ENCODE peak calls at places on chromosomes 1 and 21, in eight cellular contexts. U is lung; Z is lower lobe of right lung; K is effector memory CD4-positive, alpha-beta T cell; T is HCT116; J is CD8-positive, alpha-beta T cell; D is endodermal cell; Q is tibial artery. H is an unnamed sample.
A peak's percentile ranks its signal among the peaks of the same experiment; 100 is the strongest.

GRCh38 chr1:16172964-16173446 is 17.1 kb upstream of the EPHA2 start:
- DNase-seq in U (no peak), Z (no peak), K (no peak), T (peak; percentile 91), J (no peak), D (no peak), Q (no peak), H (no peak)

GRCh38 chr1:152035406-152036315 is 1.1 kb downstream of the S100A11 start:
- DNase-seq in U (no peak), Z (no peak), K (no peak), T (no peak), J (no peak), D (peak; percentile 64), Q (no peak), H (no peak)

GRCh38 chr1:2248854-2249558 is 20.9 kb downstream of the SKI start:
- DNase-seq in U (no peak), Z (peak; percentile 44), K (no peak), T (no peak), J (no peak), D (no peak), Q (no peak), H (no peak)

GRCh38 chr1:169325117-169325516 is 42.5 kb downstream of the NME7 start:
- DNase-seq in U (no peak), Z (no peak), K (no peak), T (no peak), J (no peak), D (peak; percentile 80), Q (no peak), H (no peak)

GRCh38 chr1:44246806-44247205 is 33.5 kb downstream of the DMAP1 start:
- DNase-seq in U (no peak), Z (no peak), K (no peak), T (no peak), J (no peak), D (no peak), Q (no peak), H (no peak)

GRCh38 chr1:19445417-19446342 is 39.7 kb downstream of the CAPZB start:
- DNase-seq in U (no peak), Z (peak; percentile 63), K (no peak), T (no peak), J (no peak), D (peak; percentile 70), Q (no peak), H (no peak)

GRCh38 chr1:9753121-9753531 is 70.6 kb downstream of the CLSTN1 start:
- DNase-seq in U (no peak), Z (no peak), K (no peak), T (no peak), J (no peak), D (no peak), Q (peak; percentile 56), H (peak; percentile 76)

GRCh38 chr1:212608956-212609700 is 567 bp downstream of the ATF3 start:
- DNase-seq in U (peak; percentile 58), Z (peak; percentile 74), K (no peak), T (no peak), J (peak; percentile 44), D (peak; percentile 90), Q (peak; percentile 45), H (no peak)

GRCh38 chr1:153597206-153597605 is 15.7 kb downstream of the S100A16 start:
- DNase-seq in U (no peak), Z (no peak), K (no peak), T (no peak), J (no peak), D (no peak), Q (no peak), H (no peak)

GRCh38 chr1:201742476-201742875 is 86.5 kb upstream of the IPO9 start:
- DNase-seq in U (no peak), Z (no peak), K (no peak), T (no peak), J (no peak), D (no peak), Q (peak; percentile 47), H (no peak)

GRCh38 chr21:46156378-46156645 is 933 bp upstream of the FTCD start:
- DNase-seq in U (no peak), Z (no peak), K (no peak), T (no peak), J (no peak), D (no peak), Q (no peak), H (no peak)

DNA sequence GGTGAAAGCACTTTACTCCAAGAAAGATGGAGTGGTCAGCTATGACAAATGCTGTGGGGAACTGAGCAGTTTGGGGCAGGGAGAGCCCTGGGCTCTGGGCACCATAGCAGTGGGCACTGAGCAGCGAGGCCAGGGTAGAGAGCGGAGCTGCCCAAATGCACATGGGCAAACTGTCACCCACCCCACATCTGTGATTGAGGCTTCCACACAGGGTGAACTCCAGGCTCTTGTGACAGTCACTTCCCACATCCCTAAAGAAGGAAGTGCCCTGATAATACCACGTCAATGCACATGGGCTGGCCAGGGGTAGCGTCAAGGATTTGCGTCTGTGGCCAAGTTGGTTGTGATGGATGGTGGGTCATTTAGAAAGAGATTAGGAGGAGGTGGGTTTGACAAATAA is 2.6 kb upstream of the GUCA2B start:
- DNase-seq in U (no peak), Z (no peak), K (no peak), T (no peak), J (no peak), D (no peak), Q (no peak), H (peak; percentile 21)
- H3K4me1 ChIP-seq in U (no peaks in the 10 kb centered on the region), Z (no peaks in the 10 kb centered on the region), K (no peaks in the 10 kb centered on the region), T (peaks cover 8% of the 10 kb centered on the region), J (no peaks in the 10 kb centered on the region), D (no peaks in the 10 kb centered on the region), Q (no peaks in the 10 kb centered on the region), H (no peaks in the 10 kb centered on the region)

GRCh38 chr21:33916200-33916567 is 580 bp upstream of the ATP5PO start:
- DNase-seq in U (no peak), Z (no peak), K (no peak), T (no peak), J (no peak), D (peak; percentile 50), Q (no peak), H (no peak)
- H3K27ac ChIP-seq in U (peak overlapping the region; percentile 60), Z (peak overlapping the region; percentile 91), K (peak overlapping the region; percentile 84), T (no peak overlapping the region), J (peak overlapping the region; percentile 74), D (peak overlapping the region; percentile 27), Q (peak overlapping the region; percentile 88), H (peak overlapping the region; percentile 65)

GRCh38 chr1:94202241-94202640 is 35.1 kb downstream of the ARHGAP29 start:
- DNase-seq in U (no peak), Z (no peak), K (no peak), T (no peak), J (no peak), D (no peak), Q (no peak), H (no peak)
- H3K36me3 ChIP-seq in U (peaks cover 12% of the 10 kb centered on the region), Z (peaks cover 46% of the 10 kb centered on the region), K (no peaks in the 10 kb centered on the region), T (peaks cover 69% of the 10 kb centered on the region), J (no peaks in the 10 kb centered on the region), D (peaks cover 54% of the 10 kb centered on the region), Q (peaks cover 58% of the 10 kb centered on the region), H (peaks cover 24% of the 10 kb centered on the region)

GRCh38 chr1:39190096-39190495 is 14.4 kb upstream of the MACF1 start:
- DNase-seq in U (no peak), Z (no peak), K (no peak), T (no peak), J (no peak), D (no peak), Q (no peak), H (no peak)

GRCh38 chr1:39184354-39184818 is 20.1 kb upstream of the MACF1 start:
- DNase-seq in U (no peak), Z (no peak), K (no peak), T (no peak), J (peak; percentile 43), D (no peak), Q (no peak), H (no peak)

GRCh38 chr1:39187276-39188046 is 17.0 kb upstream of the MACF1 start:
- DNase-seq in U (no peak), Z (no peak), K (no peak), T (no peak), J (no peak), D (no peak), Q (no peak), H (no peak)

GRCh38 chr1:39194398-39195051 is 10.0 kb upstream of the MACF1 start:
- DNase-seq in U (no peak), Z (no peak), K (no peak), T (no peak), J (no peak), D (no peak), Q (no peak), H (no peak)

GRCh38 chr1:39189592-39190041 is 14.9 kb upstream of the MACF1 start:
- DNase-seq in U (no peak), Z (no peak), K (no peak), T (no peak), J (no peak), D (no peak), Q (no peak), H (no peak)
- H3K4me1 ChIP-seq in U (peaks cover 17% of the 10 kb centered on the region), Z (peaks cover 86% of the 10 kb centered on the region), K (peaks cover 35% of the 10 kb centered on the region), T (peaks cover 75% of the 10 kb centered on the region), J (peaks cover 41% of the 10 kb centered on the region), D (no peaks in the 10 kb centered on the region), Q (peaks cover 70% of the 10 kb centered on the region), H (peaks cover 15% of the 10 kb centered on the region)

DNA sequence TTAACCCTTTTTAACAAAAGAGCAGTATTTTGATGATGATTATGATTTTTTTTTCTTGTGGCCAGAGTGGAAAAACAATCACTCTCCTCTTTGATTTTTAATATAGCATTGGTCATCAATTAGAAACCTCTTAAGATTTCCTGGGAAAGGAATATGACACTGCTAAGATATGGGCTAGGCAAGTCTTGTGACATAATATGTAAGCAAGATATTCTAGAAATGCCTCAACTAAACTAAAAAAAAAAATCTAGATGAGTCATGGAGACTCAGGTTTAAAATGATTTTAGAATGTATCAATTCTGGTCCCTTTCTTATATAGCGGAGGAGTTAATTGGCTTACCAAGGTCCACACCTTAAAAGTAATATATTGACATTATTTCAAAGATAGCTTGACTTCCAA is 60.3 kb upstream of the JUN start:
- DNase-seq in U (no peak), Z (no peak), K (no peak), T (no peak), J (no peak), D (no peak), Q (no peak), H (no peak)
- H3K27ac ChIP-seq in U (no peak overlapping the region), Z (no peak overlapping the region), K (no peak overlapping the region), T (no peak overlapping the region), J (no peak overlapping the region), D (no peak overlapping the region), Q (no peak overlapping the region), H (no peak overlapping the region)

DNA sequence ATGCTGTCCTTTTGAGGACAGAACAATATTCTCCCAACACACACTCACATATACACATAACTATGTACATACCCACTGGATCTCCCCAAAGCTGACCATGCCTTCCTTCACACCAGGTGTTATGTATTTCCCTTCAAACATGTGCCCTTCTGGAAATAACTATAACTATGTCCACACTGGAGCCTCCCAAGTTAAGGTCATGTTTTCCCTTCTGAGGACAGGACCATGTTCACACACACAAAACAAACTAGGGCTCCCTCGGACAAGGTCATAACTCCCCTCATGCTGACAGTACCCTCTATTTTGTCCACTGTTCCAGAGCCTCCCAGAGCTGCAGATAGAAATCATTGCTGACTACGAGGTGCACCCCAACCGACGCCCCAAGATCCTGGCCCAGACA is 7.8 kb downstream of the MMACHC start:
- DNase-seq in U (no peak), Z (no peak), K (no peak), T (no peak), J (no peak), D (no peak), Q (no peak), H (no peak)
- H3K36me3 ChIP-seq in U (peaks cover 21% of the 10 kb centered on the region), Z (peaks cover 49% of the 10 kb centered on the region), K (peaks cover 43% of the 10 kb centered on the region), T (peaks cover 31% of the 10 kb centered on the region), J (peaks cover 4% of the 10 kb centered on the region), D (peaks cover 48% of the 10 kb centered on the region), Q (peaks cover 54% of the 10 kb centered on the region), H (peaks cover 41% of the 10 kb centered on the region)

H was measured in ascending aorta.